ENCODE peak calls at places on chromosomes 11 and 22, in seven cellular contexts. H is AG08395; U is RWPE1; Z is activated CD4-positive, alpha-beta T cell treated with anti-CD3 and anti-CD28 coated beads, Interleukin-2, amount 50 U/mL, for 48 hours; C is cardiac fibroblast; K is IMR-90; V is heart right ventricle. X is an unnamed sample.
A peak's percentile ranks its signal among the peaks of the same experiment; 100 is the strongest.

GRCh38 chr22:33332538-33332937 is 274.4 kb upstream of the SYN3 start:
- DNase-seq in V (no peak), C (no peak), K (no peak), H (no peak), Z (no peak), U (no peak), X (no peak)

GRCh38 chr11:40360206-40360798 is 1099.2 kb downstream of the LRRC4C start:
- DNase-seq in K (no peak), Z (no peak), U (no peak), C (no peak), H (no peak), V (no peak), X (no peak)

GRCh38 chr22:50585238-50585637 is 2.6 kb upstream of the CHKB start:
- DNase-seq in Z (no peak), C (no peak), K (no peak), H (no peak), U (no peak), V (no peak), X (no peak)

GRCh38 chr11:46537851-46538295 is 56.0 kb downstream of the AMBRA1 start:
- DNase-seq in U (peak; percentile 66), K (peak; percentile 78), V (peak; percentile 33), C (peak; percentile 82), H (peak; percentile 81), Z (peak; percentile 67), X (peak; percentile 69)

GRCh38 chr11:102974552-102975280 is 19.2 kb upstream of the MMP13 start:
- DNase-seq in K (peak; percentile 84), C (peak; percentile 65), U (peak; percentile 60), Z (no peak), V (no peak), H (peak; percentile 31), X (no peak)

GRCh38 chr22:47423861-47424820 is 661.7 kb downstream of the TBC1D22A start:
- DNase-seq in K (no peak), Z (no peak), V (no peak), C (no peak), U (no peak), H (no peak), X (no peak)

GRCh38 chr22:27673839-27674238 is 127.7 kb downstream of the MN1 start:
- DNase-seq in H (no peak), C (no peak), U (no peak), Z (no peak), K (no peak), V (no peak), X (no peak)

GRCh38 chr11:94151311-94151710 is 22.7 kb downstream of the PANX1 start:
- DNase-seq in K (no peak), C (no peak), H (no peak), Z (no peak), V (no peak), U (no peak), X (no peak)

GRCh38 chr11:82191690-82192089 is 542.0 kb downstream of the FAM181B start:
- DNase-seq in C (no peak), H (no peak), V (no peak), U (no peak), K (no peak), Z (no peak), X (no peak)

GRCh38 chr22:31646186-31647019 is 15.6 kb downstream of the PISD start:
- DNase-seq in V (no peak), Z (peak; percentile 57), C (peak; percentile 97), H (peak; percentile 87), U (peak; percentile 88), K (peak; percentile 100), X (no peak)

GRCh38 chr22:29478326-29479276 is 1.4 kb upstream of the NEFH start:
- DNase-seq in H (peak; percentile 43), U (peak; percentile 41), K (no peak), Z (peak; percentile 32), C (peak; percentile 13), V (no peak), X (peak; percentile 51)

GRCh38 chr11:1307998-1308744 is 1.3 kb downstream of the TOLLIP start:
- DNase-seq in V (peak; percentile 11), Z (no peak), U (peak; percentile 25), K (peak; percentile 22), C (peak; percentile 48), H (peak; percentile 47), X (no peak)